ENCODE peak calls at places on chromosomes 11 and 22, in five cellular contexts. One of them, this sample, is unnamed. For H3F3A, the result is how much of the 10 kb centered on the place peaks cover.

GRCh38 chr22:42473484-42474193 is 41.4 kb upstream of the NFAM1 start:
- DNase-seq in PC-3: peak
- DNase-seq in SK-N-SH: peak
- DNase-seq in MM.1S: peak
- DNase-seq in GM23248: peak
- DNase-seq in this sample: peak

GRCh38 chr11:115145316-115145715 is 358.9 kb downstream of the CADM1 start:
- DNase-seq in SK-N-SH: peak
- DNase-seq in PC-3: no peak
- DNase-seq in MM.1S: no peak
- DNase-seq in GM23248: no peak
- DNase-seq in this sample: no peak

GRCh38 chr11:92765965-92766371 is 203.5 kb upstream of the MTNR1B start:
- DNase-seq in GM23248: peak
- DNase-seq in SK-N-SH: peak
- DNase-seq in MM.1S: no peak
- DNase-seq in PC-3: no peak
- DNase-seq in this sample: peak

GRCh38 chr11:69200331-69201047 is 44.8 kb downstream of the SMIM38 start:
- DNase-seq in GM23248: no peak
- DNase-seq in SK-N-SH: no peak
- DNase-seq in PC-3: no peak
- DNase-seq in MM.1S: no peak
- DNase-seq in this sample: peak

GRCh38 chr22:37455896-37456295 is 28.6 kb upstream of the ELFN2 start:
- DNase-seq in PC-3: no peak
- DNase-seq in MM.1S: no peak
- DNase-seq in SK-N-SH: no peak
- DNase-seq in GM23248: peak
- DNase-seq in this sample: peak

GRCh38 chr22:45006873-45007246 is 2.9 kb downstream of the PHF21B start:
- DNase-seq in GM23248: no peak
- DNase-seq in MM.1S: no peak
- DNase-seq in SK-N-SH: peak
- DNase-seq in PC-3: no peak
- DNase-seq in this sample: peak

GRCh38 chr22:41401781-41402648 is 20.3 kb downstream of the TEF start:
- DNase-seq in SK-N-SH: peak
- DNase-seq in PC-3: peak
- DNase-seq in GM23248: peak
- DNase-seq in MM.1S: no peak
- DNase-seq in this sample: peak

GRCh38 chr11:121556937-121557336 is 104.2 kb upstream of the SORL1-AS1 start:
- DNase-seq in MM.1S: no peak
- DNase-seq in SK-N-SH: no peak
- DNase-seq in PC-3: no peak
- DNase-seq in GM23248: no peak
- DNase-seq in this sample: no peak

GRCh38 chr11:61749607-61750217 is 2.7 kb upstream of the MYRF start:
- DNase-seq in GM23248: no peak
- DNase-seq in PC-3: no peak
- DNase-seq in SK-N-SH: no peak
- DNase-seq in MM.1S: no peak
- DNase-seq in this sample: peak

GRCh38 chr11:68354181-68354872 is 41.9 kb downstream of the LRP5 start:
- DNase-seq in SK-N-SH: no peak
- DNase-seq in MM.1S: no peak
- DNase-seq in GM23248: peak
- DNase-seq in PC-3: peak
- DNase-seq in this sample: no peak

GRCh38 chr11:77126156-77126775 is 1.8 kb upstream of the MYO7A start:
- DNase-seq in SK-N-SH: no peak
- DNase-seq in PC-3: no peak
- DNase-seq in GM23248: no peak
- DNase-seq in MM.1S: no peak
- DNase-seq in this sample: no peak

GRCh38 chr11:77127969-77128691 is at the start of gene MYO7A:
- DNase-seq in SK-N-SH: peak
- DNase-seq in MM.1S: peak
- DNase-seq in GM23248: peak
- DNase-seq in PC-3: no peak
- DNase-seq in this sample: peak

GRCh38 chr11:77127674-77127968 is 425 bp upstream of the MYO7A start:
- DNase-seq in MM.1S: no peak
- DNase-seq in SK-N-SH: no peak
- DNase-seq in PC-3: no peak
- DNase-seq in GM23248: no peak
- DNase-seq in this sample: peak

GRCh38 chr11:77125695-77126094 is 2.4 kb upstream of the MYO7A start:
- DNase-seq in MM.1S: no peak
- DNase-seq in GM23248: no peak
- DNase-seq in PC-3: no peak
- DNase-seq in SK-N-SH: no peak
- DNase-seq in this sample: no peak

GRCh38 chr11:77126861-77127673 is 979 bp upstream of the MYO7A start:
- DNase-seq in PC-3: peak
- DNase-seq in SK-N-SH: peak
- DNase-seq in GM23248: peak
- DNase-seq in MM.1S: peak
- DNase-seq in this sample: peak
- H3K9ac ChIP-seq in PC-3: no peak
- H3K9ac ChIP-seq in SK-N-SH: no peak
- H3K9ac ChIP-seq in GM23248: peak
- H3K9ac ChIP-seq in MM.1S: peak
- H3K9ac ChIP-seq in this sample: no peak

DNA sequence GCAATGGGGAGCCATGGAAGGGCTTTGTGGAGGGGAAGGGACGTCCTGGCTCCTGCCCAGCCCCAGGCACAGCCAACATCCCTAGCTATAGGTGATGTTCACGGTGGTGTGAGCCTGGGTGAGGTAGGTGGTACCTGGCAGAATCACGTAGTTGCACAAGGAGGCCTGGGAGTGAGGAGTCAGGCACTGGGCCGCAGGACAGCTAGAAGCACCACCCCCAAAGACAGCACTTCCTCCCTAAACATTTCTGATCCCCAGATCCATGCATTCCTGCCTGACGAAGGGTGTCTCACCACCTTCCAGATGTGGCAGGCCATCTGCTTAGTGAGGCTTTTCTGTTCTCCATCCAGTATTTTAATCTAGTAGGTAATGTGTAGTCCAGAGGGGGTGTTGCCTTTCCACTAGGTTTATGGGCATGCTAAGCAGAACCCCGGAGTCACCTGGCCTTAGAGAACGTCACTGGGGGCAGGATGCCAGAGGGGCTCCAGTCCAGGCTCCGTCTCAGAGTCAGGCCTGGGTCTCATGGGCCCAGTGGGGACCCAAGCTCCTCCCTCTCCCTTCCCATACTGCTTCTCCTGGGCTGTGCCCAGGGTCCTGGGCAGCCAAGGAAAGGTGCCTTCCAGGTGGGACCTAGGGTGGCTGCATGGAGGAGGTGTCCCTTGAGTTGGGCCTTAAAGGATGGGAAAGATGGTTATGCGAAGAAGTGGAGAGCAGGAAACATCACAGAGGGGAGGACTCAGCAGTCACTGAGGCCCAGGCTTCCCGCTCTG is 56.2 kb downstream of the OTOG start:
- DNase-seq in SK-N-SH: no peak
- DNase-seq in GM23248: no peak
- DNase-seq in MM.1S: no peak
- DNase-seq in PC-3: no peak
- DNase-seq in this sample: no peak
- TF ChIP-seq EZH2phosphoT487 in SK-N-SH: no peak
- TF ChIP-seq EZH2phosphoT487 in GM23248: no peak
- TF ChIP-seq EZH2phosphoT487 in MM.1S: no peak
- TF ChIP-seq EZH2phosphoT487 in PC-3: no peak
- TF ChIP-seq EZH2phosphoT487 in this sample: no peak

GRCh38 chr11:25057861-25058260 is 561.0 kb downstream of the LUZP2 start:
- DNase-seq in PC-3: no peak
- DNase-seq in GM23248: no peak
- DNase-seq in SK-N-SH: no peak
- DNase-seq in MM.1S: no peak
- DNase-seq in this sample: no peak

GRCh38 chr11:25048632-25049031 is 551.8 kb downstream of the LUZP2 start:
- DNase-seq in PC-3: no peak
- DNase-seq in SK-N-SH: no peak
- DNase-seq in MM.1S: no peak
- DNase-seq in GM23248: no peak
- DNase-seq in this sample: no peak

DNA sequence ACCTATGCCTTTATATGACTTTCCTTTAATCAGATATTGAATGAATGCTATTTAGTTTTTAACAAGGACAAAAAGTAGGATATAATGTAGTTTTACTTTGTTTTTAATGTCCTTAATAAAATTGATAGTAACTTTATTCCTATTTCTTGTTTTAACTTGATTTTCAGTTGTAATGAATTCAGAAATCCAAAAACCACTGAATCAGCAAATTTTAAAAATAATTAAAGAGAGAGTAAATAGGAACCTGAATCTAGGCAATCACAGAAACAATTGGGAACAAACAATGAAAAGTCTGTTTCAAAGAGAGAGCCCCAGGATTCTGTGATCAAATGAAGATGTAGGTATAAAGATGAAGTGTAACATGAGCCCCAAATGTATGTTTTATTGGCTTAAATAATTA is 556.0 kb downstream of the LUZP2 start:
- DNase-seq in MM.1S: no peak
- DNase-seq in SK-N-SH: no peak
- DNase-seq in PC-3: no peak
- DNase-seq in GM23248: no peak
- DNase-seq in this sample: no peak
- H3F3A ChIP-seq in MM.1S: under half
- H3F3A ChIP-seq in SK-N-SH: under half
- H3F3A ChIP-seq in PC-3: under half
- H3F3A ChIP-seq in GM23248: under half
- H3F3A ChIP-seq in this sample: under half

DNA sequence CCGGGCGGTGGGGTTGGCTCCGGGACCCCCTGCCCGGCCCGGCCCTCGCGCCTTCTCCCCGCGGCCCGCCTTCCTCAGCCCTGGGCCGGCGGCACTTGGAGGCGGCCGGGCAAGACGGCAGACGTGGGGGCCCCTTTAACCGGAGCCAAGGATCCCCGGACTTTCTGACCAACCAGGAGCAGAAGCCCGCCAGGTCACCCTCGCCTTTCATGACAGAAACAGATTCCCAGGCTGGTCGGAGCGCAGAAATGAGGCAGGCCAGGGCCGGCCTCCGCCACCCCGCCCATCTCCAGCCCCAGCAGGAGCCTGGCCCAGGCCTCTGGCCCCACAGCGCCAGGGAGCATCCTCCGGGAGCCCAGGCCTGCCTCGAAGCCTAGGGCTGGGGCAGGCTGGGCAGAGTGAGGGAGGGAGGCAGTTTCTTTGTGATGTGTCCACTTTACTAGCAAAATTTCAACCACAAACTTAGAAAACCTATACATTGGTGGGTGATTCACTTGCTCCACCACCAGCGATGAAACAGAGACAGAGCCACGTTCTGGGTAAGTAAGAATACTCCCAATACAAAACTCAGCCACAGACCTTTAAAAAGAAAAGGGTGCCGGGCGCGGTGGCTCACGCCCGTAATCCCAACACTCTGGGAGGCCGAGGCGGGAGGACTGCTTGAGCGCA is 22.5 kb downstream of the CDKN1C start:
- DNase-seq in SK-N-SH: no peak
- DNase-seq in PC-3: peak
- DNase-seq in MM.1S: no peak
- DNase-seq in GM23248: peak
- DNase-seq in this sample: peak
- H3K9ac ChIP-seq in SK-N-SH: no peak
- H3K9ac ChIP-seq in PC-3: no peak
- H3K9ac ChIP-seq in MM.1S: no peak
- H3K9ac ChIP-seq in GM23248: no peak
- H3K9ac ChIP-seq in this sample: no peak